ENCODE peak calls at places on chromosomes 4 and X, in nine cellular contexts. One of them, this sample, is unnamed.
A peak's percentile ranks its signal among the peaks of the same experiment; 100 is the strongest.

GRCh38 chr4:47071863-47072441 is 40.6 kb downstream of the GABRB1 start:
- DNase-seq in M059J: peak; percentile 80
- DNase-seq in NCI-H1930: no peak
- DNase-seq in OCI-LY7: no peak
- DNase-seq in smooth muscle cell of the brain vasculature: no peak
- DNase-seq in COLO829: peak; percentile 8
- DNase-seq in right lobe of liver: no peak
- DNase-seq in AG10803: no peak
- DNase-seq in A172: peak; percentile 73
- DNase-seq in this sample: no peak

GRCh38 chr4:165359501-165359900 is 19.3 kb upstream of the CPE start:
- DNase-seq in M059J: peak; percentile 52
- DNase-seq in NCI-H1930: no peak
- DNase-seq in OCI-LY7: no peak
- DNase-seq in smooth muscle cell of the brain vasculature: no peak
- DNase-seq in COLO829: no peak
- DNase-seq in right lobe of liver: no peak
- DNase-seq in AG10803: peak; percentile 78
- DNase-seq in A172: no peak
- DNase-seq in this sample: peak; percentile 42

GRCh38 chrX:53682885-53683555 is 3.5 kb downstream of the HUWE1 start:
- DNase-seq in M059J: peak; percentile 64
- DNase-seq in NCI-H1930: no peak
- DNase-seq in OCI-LY7: peak; percentile 65
- DNase-seq in smooth muscle cell of the brain vasculature: no peak
- DNase-seq in COLO829: no peak
- DNase-seq in right lobe of liver: no peak
- DNase-seq in AG10803: peak; percentile 48
- DNase-seq in A172: peak; percentile 31
- DNase-seq in this sample: peak; percentile 29

GRCh38 chr4:108398326-108398725 is 222.1 kb upstream of the RPL34 start:
- DNase-seq in M059J: peak; percentile 88
- DNase-seq in NCI-H1930: no peak
- DNase-seq in OCI-LY7: no peak
- DNase-seq in smooth muscle cell of the brain vasculature: no peak
- DNase-seq in COLO829: no peak
- DNase-seq in right lobe of liver: no peak
- DNase-seq in AG10803: no peak
- DNase-seq in A172: no peak
- DNase-seq in this sample: no peak

GRCh38 chr4:177194906-177195305 is 114.8 kb upstream of the NEIL3 start:
- DNase-seq in M059J: peak; percentile 41
- DNase-seq in NCI-H1930: no peak
- DNase-seq in OCI-LY7: no peak
- DNase-seq in smooth muscle cell of the brain vasculature: no peak
- DNase-seq in COLO829: no peak
- DNase-seq in right lobe of liver: no peak
- DNase-seq in AG10803: no peak
- DNase-seq in A172: no peak
- DNase-seq in this sample: no peak

GRCh38 chr4:144732584-144733130 is 86.7 kb downstream of the HHIP start:
- DNase-seq in M059J: peak; percentile 71
- DNase-seq in NCI-H1930: no peak
- DNase-seq in OCI-LY7: no peak
- DNase-seq in smooth muscle cell of the brain vasculature: no peak
- DNase-seq in COLO829: peak; percentile 13
- DNase-seq in right lobe of liver: no peak
- DNase-seq in AG10803: no peak
- DNase-seq in A172: peak; percentile 29
- DNase-seq in this sample: no peak

GRCh38 chr4:78299565-78299972 is 242.4 kb downstream of the FRAS1 start:
- DNase-seq in M059J: peak; percentile 3
- DNase-seq in NCI-H1930: no peak
- DNase-seq in OCI-LY7: peak; percentile 3
- DNase-seq in smooth muscle cell of the brain vasculature: no peak
- DNase-seq in COLO829: no peak
- DNase-seq in right lobe of liver: no peak
- DNase-seq in AG10803: no peak
- DNase-seq in A172: no peak
- DNase-seq in this sample: no peak

GRCh38 chr4:78691971-78692814 is 84.0 kb upstream of the BMP2K start:
- DNase-seq in M059J: no peak
- DNase-seq in NCI-H1930: no peak
- DNase-seq in OCI-LY7: peak; percentile 15
- DNase-seq in smooth muscle cell of the brain vasculature: no peak
- DNase-seq in COLO829: no peak
- DNase-seq in right lobe of liver: no peak
- DNase-seq in AG10803: peak; percentile 41
- DNase-seq in A172: no peak
- DNase-seq in this sample: peak; percentile 86

GRCh38 chr4:76535603-76536380 is 100.8 kb downstream of the SHROOM3 start:
- DNase-seq in M059J: peak; percentile 91
- DNase-seq in NCI-H1930: no peak
- DNase-seq in OCI-LY7: no peak
- DNase-seq in smooth muscle cell of the brain vasculature: no peak
- DNase-seq in COLO829: no peak
- DNase-seq in right lobe of liver: no peak
- DNase-seq in AG10803: peak; percentile 68
- DNase-seq in A172: peak; percentile 69
- DNase-seq in this sample: no peak

GRCh38 chr4:38620025-38620424 is 44.0 kb upstream of the KLF3 start:
- DNase-seq in M059J: no peak
- DNase-seq in NCI-H1930: no peak
- DNase-seq in OCI-LY7: no peak
- DNase-seq in smooth muscle cell of the brain vasculature: no peak
- DNase-seq in COLO829: no peak
- DNase-seq in right lobe of liver: no peak
- DNase-seq in AG10803: no peak
- DNase-seq in A172: no peak
- DNase-seq in this sample: no peak

GRCh38 chr4:186701273-186701672 is 22.4 kb downstream of the FAT1 start:
- DNase-seq in M059J: peak; percentile 29
- DNase-seq in NCI-H1930: no peak
- DNase-seq in OCI-LY7: no peak
- DNase-seq in smooth muscle cell of the brain vasculature: no peak
- DNase-seq in COLO829: peak; percentile 96
- DNase-seq in right lobe of liver: no peak
- DNase-seq in AG10803: peak; percentile 68
- DNase-seq in A172: no peak
- DNase-seq in this sample: no peak

GRCh38 chr4:80201326-80202151 is 4.2 kb downstream of the PRDM8 start:
- DNase-seq in M059J: no peak
- DNase-seq in NCI-H1930: no peak
- DNase-seq in OCI-LY7: peak; percentile 5
- DNase-seq in smooth muscle cell of the brain vasculature: no peak
- DNase-seq in COLO829: no peak
- DNase-seq in right lobe of liver: peak; percentile 60
- DNase-seq in AG10803: peak; percentile 62
- DNase-seq in A172: no peak
- DNase-seq in this sample: peak; percentile 92

GRCh38 chr4:147732516-147733193 is 767 bp downstream of the ARHGAP10 start:
- DNase-seq in M059J: peak; percentile 46
- DNase-seq in NCI-H1930: no peak
- DNase-seq in OCI-LY7: no peak
- DNase-seq in smooth muscle cell of the brain vasculature: no peak
- DNase-seq in COLO829: no peak
- DNase-seq in right lobe of liver: no peak
- DNase-seq in AG10803: peak; percentile 31
- DNase-seq in A172: no peak
- DNase-seq in this sample: peak; percentile 26

GRCh38 chrX:54171091-54171490 is 12.0 kb downstream of the FAM120C start:
- DNase-seq in M059J: no peak
- DNase-seq in NCI-H1930: no peak
- DNase-seq in OCI-LY7: no peak
- DNase-seq in smooth muscle cell of the brain vasculature: no peak
- DNase-seq in COLO829: no peak
- DNase-seq in right lobe of liver: no peak
- DNase-seq in AG10803: no peak
- DNase-seq in A172: no peak
- DNase-seq in this sample: no peak

GRCh38 chr4:172648471-172648870 is 520.1 kb upstream of the GALNT7 start:
- DNase-seq in M059J: no peak
- DNase-seq in NCI-H1930: no peak
- DNase-seq in OCI-LY7: no peak
- DNase-seq in smooth muscle cell of the brain vasculature: no peak
- DNase-seq in COLO829: no peak
- DNase-seq in right lobe of liver: no peak
- DNase-seq in AG10803: no peak
- DNase-seq in A172: no peak
- DNase-seq in this sample: no peak

GRCh38 chr4:135694066-135694465 is 1492.5 kb upstream of the PABPC4L start:
- DNase-seq in M059J: no peak
- DNase-seq in NCI-H1930: no peak
- DNase-seq in OCI-LY7: no peak
- DNase-seq in smooth muscle cell of the brain vasculature: no peak
- DNase-seq in COLO829: no peak
- DNase-seq in right lobe of liver: no peak
- DNase-seq in AG10803: no peak
- DNase-seq in A172: no peak
- DNase-seq in this sample: no peak

GRCh38 chr4:8818063-8818881 is 53.4 kb downstream of the HMX1 start:
- DNase-seq in M059J: no peak
- DNase-seq in NCI-H1930: no peak
- DNase-seq in OCI-LY7: no peak
- DNase-seq in smooth muscle cell of the brain vasculature: no peak
- DNase-seq in COLO829: no peak
- DNase-seq in right lobe of liver: peak; percentile 40
- DNase-seq in AG10803: no peak
- DNase-seq in A172: no peak
- DNase-seq in this sample: no peak

GRCh38 chrX:136467321-136467720 is 20.4 kb upstream of the BRS3 start:
- DNase-seq in M059J: no peak
- DNase-seq in NCI-H1930: no peak
- DNase-seq in OCI-LY7: no peak
- DNase-seq in smooth muscle cell of the brain vasculature: no peak
- DNase-seq in COLO829: no peak
- DNase-seq in right lobe of liver: no peak
- DNase-seq in AG10803: no peak
- DNase-seq in A172: no peak
- DNase-seq in this sample: no peak

GRCh38 chrX:78514852-78515251 is 144.3 kb downstream of the RTL3 start:
- DNase-seq in M059J: peak; percentile 37
- DNase-seq in NCI-H1930: no peak
- DNase-seq in OCI-LY7: no peak
- DNase-seq in smooth muscle cell of the brain vasculature: no peak
- DNase-seq in COLO829: no peak
- DNase-seq in right lobe of liver: no peak
- DNase-seq in AG10803: no peak
- DNase-seq in A172: no peak
- DNase-seq in this sample: peak; percentile 19

GRCh38 chr4:147760176-147760575 is 28.3 kb downstream of the ARHGAP10 start:
- DNase-seq in M059J: no peak
- DNase-seq in NCI-H1930: no peak
- DNase-seq in OCI-LY7: no peak
- DNase-seq in smooth muscle cell of the brain vasculature: no peak
- DNase-seq in COLO829: no peak
- DNase-seq in right lobe of liver: no peak
- DNase-seq in AG10803: no peak
- DNase-seq in A172: no peak
- DNase-seq in this sample: no peak

GRCh38 chrX:19344661-19345060 is 934 bp downstream of the PDHA1 start:
- DNase-seq in M059J: no peak
- DNase-seq in NCI-H1930: no peak
- DNase-seq in OCI-LY7: peak; percentile 11
- DNase-seq in smooth muscle cell of the brain vasculature: no peak
- DNase-seq in COLO829: no peak
- DNase-seq in right lobe of liver: no peak
- DNase-seq in AG10803: no peak
- DNase-seq in A172: no peak
- DNase-seq in this sample: no peak

GRCh38 chr4:89939994-89940393 is 45.3 kb downstream of the MMRN1 start:
- DNase-seq in M059J: no peak
- DNase-seq in NCI-H1930: peak; percentile 41
- DNase-seq in OCI-LY7: no peak
- DNase-seq in smooth muscle cell of the brain vasculature: peak; percentile 50
- DNase-seq in COLO829: no peak
- DNase-seq in right lobe of liver: no peak
- DNase-seq in AG10803: no peak
- DNase-seq in A172: no peak
- DNase-seq in this sample: no peak

GRCh38 chr4:83108101-83108861 is 6.2 kb downstream of the PLAC8 start:
- DNase-seq in M059J: no peak
- DNase-seq in NCI-H1930: no peak
- DNase-seq in OCI-LY7: no peak
- DNase-seq in smooth muscle cell of the brain vasculature: no peak
- DNase-seq in COLO829: no peak
- DNase-seq in right lobe of liver: no peak
- DNase-seq in AG10803: no peak
- DNase-seq in A172: no peak
- DNase-seq in this sample: peak; percentile 30

GRCh38 chr4:53455766-53456165 is 78.3 kb downstream of the FIP1L1 start:
- DNase-seq in M059J: no peak
- DNase-seq in NCI-H1930: no peak
- DNase-seq in OCI-LY7: no peak
- DNase-seq in smooth muscle cell of the brain vasculature: no peak
- DNase-seq in COLO829: no peak
- DNase-seq in right lobe of liver: no peak
- DNase-seq in AG10803: no peak
- DNase-seq in A172: no peak
- DNase-seq in this sample: no peak

GRCh38 chr4:123304151-123305021 is 92.2 kb upstream of the SPRY1 start:
- DNase-seq in M059J: no peak
- DNase-seq in NCI-H1930: peak; percentile 36
- DNase-seq in OCI-LY7: peak; percentile 86
- DNase-seq in smooth muscle cell of the brain vasculature: no peak
- DNase-seq in COLO829: no peak
- DNase-seq in right lobe of liver: no peak
- DNase-seq in AG10803: no peak
- DNase-seq in A172: no peak
- DNase-seq in this sample: no peak

GRCh38 chrX:139563251-139563650 is 32.7 kb downstream of the F9 start:
- DNase-seq in M059J: peak; percentile 69
- DNase-seq in NCI-H1930: no peak
- DNase-seq in OCI-LY7: no peak
- DNase-seq in smooth muscle cell of the brain vasculature: no peak
- DNase-seq in COLO829: no peak
- DNase-seq in right lobe of liver: no peak
- DNase-seq in AG10803: no peak
- DNase-seq in A172: no peak
- DNase-seq in this sample: no peak

GRCh38 chr4:14529653-14530052 is 472.6 kb upstream of the CPEB2 start:
- DNase-seq in M059J: peak; percentile 49
- DNase-seq in NCI-H1930: no peak
- DNase-seq in OCI-LY7: no peak
- DNase-seq in smooth muscle cell of the brain vasculature: no peak
- DNase-seq in COLO829: peak; percentile 23
- DNase-seq in right lobe of liver: no peak
- DNase-seq in AG10803: no peak
- DNase-seq in A172: peak; percentile 61
- DNase-seq in this sample: peak; percentile 17

GRCh38 chr4:31094474-31094873 is 374.3 kb downstream of the PCDH7 start:
- DNase-seq in M059J: no peak
- DNase-seq in NCI-H1930: no peak
- DNase-seq in OCI-LY7: no peak
- DNase-seq in smooth muscle cell of the brain vasculature: no peak
- DNase-seq in COLO829: no peak
- DNase-seq in right lobe of liver: no peak
- DNase-seq in AG10803: no peak
- DNase-seq in A172: no peak
- DNase-seq in this sample: no peak

This sample was measured in Kasumi-1.